ENCODE peak calls at places on chromosomes 6 and 20, in four cellular contexts. One of them, this sample, is unnamed.

GRCh38 chr6:63486196-63486595 is 86.1 kb upstream of the LOC128125822 start:
- DNase-seq in progenitor cell of endocrine pancreas: no peak
- DNase-seq in body of pancreas: no peak
- DNase-seq in WTC11: no peak
- DNase-seq in this sample: no peak

GRCh38 chr20:52060794-52061714 is 130.5 kb downstream of the ZFP64 start:
- DNase-seq in body of pancreas: no peak
- DNase-seq in WTC11: peak; percentile 45
- DNase-seq in progenitor cell of endocrine pancreas: peak; percentile 12
- DNase-seq in this sample: peak; percentile 38

GRCh38 chr6:24477070-24477469 is 12.3 kb downstream of the GPLD1 start:
- DNase-seq in progenitor cell of endocrine pancreas: no peak
- DNase-seq in WTC11: no peak
- DNase-seq in body of pancreas: no peak
- DNase-seq in this sample: no peak

GRCh38 chr20:2596673-2597279 is 55.7 kb upstream of the NOP56 start:
- DNase-seq in progenitor cell of endocrine pancreas: no peak
- DNase-seq in WTC11: no peak
- DNase-seq in body of pancreas: no peak
- DNase-seq in this sample: no peak

GRCh38 chr6:20931093-20931492 is 396.8 kb downstream of the CDKAL1 start:
- DNase-seq in progenitor cell of endocrine pancreas: no peak
- DNase-seq in body of pancreas: no peak
- DNase-seq in WTC11: no peak
- DNase-seq in this sample: no peak

GRCh38 chr20:32028647-32029372 is 18.6 kb downstream of the CCM2L start:
- DNase-seq in progenitor cell of endocrine pancreas: peak; percentile 33
- DNase-seq in WTC11: peak; percentile 41
- DNase-seq in body of pancreas: peak; percentile 16
- DNase-seq in this sample: no peak

GRCh38 chr6:130027948-130028347 is 9.6 kb downstream of the L3MBTL3 start:
- DNase-seq in progenitor cell of endocrine pancreas: no peak
- DNase-seq in body of pancreas: no peak
- DNase-seq in WTC11: no peak
- DNase-seq in this sample: no peak

GRCh38 chr20:10637062-10637559 is 36.7 kb downstream of the JAG1 start:
- DNase-seq in WTC11: no peak
- DNase-seq in progenitor cell of endocrine pancreas: no peak
- DNase-seq in body of pancreas: peak; percentile 37
- DNase-seq in this sample: no peak

GRCh38 chr6:48472535-48472934 is 361.5 kb upstream of the PTCHD4 start:
- DNase-seq in progenitor cell of endocrine pancreas: no peak
- DNase-seq in body of pancreas: no peak
- DNase-seq in WTC11: no peak
- DNase-seq in this sample: no peak

GRCh38 chr20:61123751-61124368 is 128.2 kb upstream of the CDH4 start:
- DNase-seq in progenitor cell of endocrine pancreas: no peak
- DNase-seq in body of pancreas: no peak
- DNase-seq in WTC11: no peak
- DNase-seq in this sample: no peak

GRCh38 chr6:32852844-32853540 is 512 bp downstream of the TAP1 start:
- DNase-seq in progenitor cell of endocrine pancreas: no peak
- DNase-seq in body of pancreas: peak; percentile 67
- DNase-seq in WTC11: peak; percentile 53
- DNase-seq in this sample: peak; percentile 64

GRCh38 chr6:53300656-53301551 is 47.8 kb downstream of the ELOVL5 start:
- DNase-seq in progenitor cell of endocrine pancreas: no peak
- DNase-seq in body of pancreas: peak; percentile 6
- DNase-seq in WTC11: no peak
- DNase-seq in this sample: no peak

GRCh38 chr20:16395366-16395765 is 177.9 kb downstream of the KIF16B start:
- DNase-seq in body of pancreas: no peak
- DNase-seq in WTC11: no peak
- DNase-seq in progenitor cell of endocrine pancreas: no peak
- DNase-seq in this sample: no peak

GRCh38 chr6:27059621-27060425 is 187.7 kb upstream of the PRSS16 start:
- DNase-seq in progenitor cell of endocrine pancreas: no peak
- DNase-seq in body of pancreas: no peak
- DNase-seq in WTC11: no peak
- DNase-seq in this sample: no peak

GRCh38 chr6:134678436-134678889 is 271.4 kb downstream of the ALDH8A1 start:
- DNase-seq in progenitor cell of endocrine pancreas: no peak
- DNase-seq in body of pancreas: peak; percentile 83
- DNase-seq in WTC11: no peak
- DNase-seq in this sample: peak; percentile 7

GRCh38 chr6:135358251-135358821 is 139.2 kb downstream of the AHI1 start:
- DNase-seq in WTC11: no peak
- DNase-seq in progenitor cell of endocrine pancreas: no peak
- DNase-seq in body of pancreas: no peak
- DNase-seq in this sample: no peak

GRCh38 chr6:20953019-20953418 is 418.8 kb downstream of the CDKAL1 start:
- DNase-seq in progenitor cell of endocrine pancreas: no peak
- DNase-seq in body of pancreas: no peak
- DNase-seq in WTC11: no peak
- DNase-seq in this sample: no peak

GRCh38 chr20:64112691-64113443 is 5.5 kb upstream of the NPBWR2 start:
- DNase-seq in WTC11: peak; percentile 10
- DNase-seq in progenitor cell of endocrine pancreas: no peak
- DNase-seq in body of pancreas: peak; percentile 2
- DNase-seq in this sample: no peak

GRCh38 chr6:140078552-140079126 is 704.2 kb upstream of the CITED2 start:
- DNase-seq in progenitor cell of endocrine pancreas: no peak
- DNase-seq in body of pancreas: no peak
- DNase-seq in WTC11: no peak
- DNase-seq in this sample: no peak

GRCh38 chr6:91573826-91574416 is 987.0 kb upstream of the MAP3K7 start:
- DNase-seq in WTC11: no peak
- DNase-seq in progenitor cell of endocrine pancreas: no peak
- DNase-seq in body of pancreas: no peak
- DNase-seq in this sample: no peak

GRCh38 chr6:91569071-91569470 is 982.2 kb upstream of the MAP3K7 start:
- DNase-seq in body of pancreas: no peak
- DNase-seq in WTC11: no peak
- DNase-seq in progenitor cell of endocrine pancreas: no peak
- DNase-seq in this sample: no peak

GRCh38 chr6:91572855-91573254 is 986.0 kb upstream of the MAP3K7 start:
- DNase-seq in body of pancreas: no peak
- DNase-seq in WTC11: no peak
- DNase-seq in progenitor cell of endocrine pancreas: no peak
- DNase-seq in this sample: no peak

GRCh38 chr6:91580635-91581034 is 993.8 kb upstream of the MAP3K7 start:
- DNase-seq in WTC11: no peak
- DNase-seq in progenitor cell of endocrine pancreas: no peak
- DNase-seq in body of pancreas: no peak
- DNase-seq in this sample: no peak

GRCh38 chr6:91575032-91575431 is 988.2 kb upstream of the MAP3K7 start:
- DNase-seq in body of pancreas: no peak
- DNase-seq in progenitor cell of endocrine pancreas: no peak
- DNase-seq in WTC11: no peak
- DNase-seq in this sample: no peak
- TF ChIP-seq CTCF in body of pancreas: no peak
- TF ChIP-seq CTCF in progenitor cell of endocrine pancreas: no peak
- TF ChIP-seq CTCF in WTC11: no peak
- TF ChIP-seq CTCF in this sample: no peak

GRCh38 chr6:15148356-15149058 is 97.4 kb upstream of the JARID2 start:
- DNase-seq in WTC11: no peak
- DNase-seq in progenitor cell of endocrine pancreas: no peak
- DNase-seq in body of pancreas: no peak
- DNase-seq in this sample: peak; percentile 6
- TF ChIP-seq CTCF in WTC11: no peak
- TF ChIP-seq CTCF in progenitor cell of endocrine pancreas: no peak
- TF ChIP-seq CTCF in body of pancreas: no peak
- TF ChIP-seq CTCF in this sample: no peak

GRCh38 chr6:72959821-72960220 is 265.5 kb downstream of the KHDC1L start:
- DNase-seq in body of pancreas: no peak
- DNase-seq in progenitor cell of endocrine pancreas: no peak
- DNase-seq in WTC11: no peak
- DNase-seq in this sample: no peak
- TF ChIP-seq CTCF in body of pancreas: no peak
- TF ChIP-seq CTCF in progenitor cell of endocrine pancreas: no peak
- TF ChIP-seq CTCF in WTC11: no peak
- TF ChIP-seq CTCF in this sample: no peak

GRCh38 chr6:6458166-6458565 is 130.4 kb upstream of the LY86 start:
- DNase-seq in WTC11: no peak
- DNase-seq in progenitor cell of endocrine pancreas: no peak
- DNase-seq in body of pancreas: no peak
- DNase-seq in this sample: no peak
- TF ChIP-seq CTCF in WTC11: no peak
- TF ChIP-seq CTCF in progenitor cell of endocrine pancreas: no peak
- TF ChIP-seq CTCF in body of pancreas: no peak
- TF ChIP-seq CTCF in this sample: no peak

GRCh38 chr6:108175592-108176279 is 9.9 kb downstream of the NR2E1 start:
- DNase-seq in body of pancreas: peak; percentile 57
- DNase-seq in progenitor cell of endocrine pancreas: no peak
- DNase-seq in WTC11: peak; percentile 56
- DNase-seq in this sample: peak; percentile 39
- TF ChIP-seq CTCF in body of pancreas: peak; percentile 57
- TF ChIP-seq CTCF in progenitor cell of endocrine pancreas: peak; percentile 46
- TF ChIP-seq CTCF in WTC11: peak; percentile 25
- TF ChIP-seq CTCF in this sample: peak; percentile 35